ENCODE peak calls at places on chromosomes 16 and 17, in six cellular contexts. Y is ovary, K is GM23248, S is mesendoderm, B is brain microvascular endothelial cell, M is breast epithelium. J is an unnamed sample.

GRCh38 chr16:11136600-11136999 is 119.4 kb downstream of the SOCS1 start:
- DNase-seq in Y (no peak), K (peak; percentile 60), S (no peak), B (peak; percentile 46), M (no peak), J (no peak)

GRCh38 chr16:68083861-68084503 is 1.2 kb upstream of the NFATC3 start:
- DNase-seq in S (peak; percentile 75), Y (peak; percentile 62), B (no peak), M (no peak), K (peak; percentile 49), J (no peak)

GRCh38 chr17:7466644-7467341 is 12.6 kb downstream of the ZBTB4 start:
- DNase-seq in S (no peak), B (no peak), M (no peak), Y (peak; percentile 74), K (peak; percentile 40), J (no peak)

GRCh38 chr16:361872-362701 is 8.3 kb downstream of the MRPL28 start:
- DNase-seq in B (peak; percentile 53), Y (peak; percentile 72), K (peak; percentile 82), M (peak; percentile 78), S (peak; percentile 84), J (peak; percentile 74)

GRCh38 chr17:16380640-16381495 is at the start of gene UBB:
- DNase-seq in Y (peak; percentile 88), K (peak; percentile 99), M (peak; percentile 97), S (peak; percentile 99), B (peak; percentile 98), J (peak; percentile 94)

GRCh38 chr17:76646712-76647111 is 3.2 kb upstream of the ST6GALNAC1 start:
- DNase-seq in K (no peak), B (no peak), Y (no peak), S (no peak), M (no peak), J (no peak)

GRCh38 chr16:1543085-1543896 is 9.8 kb downstream of the TMEM204 start:
- DNase-seq in M (no peak), B (peak; percentile 71), S (peak; percentile 71), K (peak; percentile 88), Y (no peak), J (no peak)

GRCh38 chr16:82773018-82773417 is 146.2 kb downstream of the CDH13 start:
- DNase-seq in K (no peak), S (no peak), Y (no peak), B (no peak), M (no peak), J (no peak)

GRCh38 chr16:70715113-70715711 is 29.4 kb upstream of the MTSS2 start:
- DNase-seq in K (peak; percentile 100), S (peak; percentile 69), Y (peak; percentile 88), B (peak; percentile 78), M (peak; percentile 84), J (no peak)

GRCh38 chr17:77817953-77818352 is 140.6 kb upstream of the TNRC6C start:
- DNase-seq in S (no peak), B (no peak), Y (no peak), K (peak; percentile 23), M (no peak), J (no peak)

GRCh38 chr17:8144401-8145295 is 7.6 kb downstream of the PER1 start:
- DNase-seq in M (no peak), K (no peak), B (no peak), Y (peak; percentile 33), S (no peak), J (peak; percentile 3)

GRCh38 chr16:31438414-31438813 is 4.2 kb downstream of the ZNF843 start:
- DNase-seq in Y (no peak), S (peak; percentile 51), B (no peak), K (no peak), M (no peak), J (no peak)

GRCh38 chr17:72843591-72843990 is 248.9 kb downstream of the SLC39A11 start:
- DNase-seq in Y (no peak), M (no peak), K (no peak), S (no peak), B (no peak), J (no peak)

GRCh38 chr16:79895917-79896203 is 295.3 kb upstream of the MAF start:
- DNase-seq in S (no peak), M (no peak), Y (no peak), B (no peak), K (no peak), J (no peak)

GRCh38 chr16:25297151-25297787 is 39.6 kb upstream of the ZKSCAN2 start:
- DNase-seq in Y (no peak), B (no peak), S (no peak), K (no peak), M (no peak), J (peak; percentile 31)

GRCh38 chr17:42409467-42410351 is 13.3 kb downstream of the CAVIN1 start:
- DNase-seq in S (no peak), K (peak; percentile 97), B (peak; percentile 71), M (peak; percentile 72), Y (peak; percentile 56), J (no peak)

GRCh38 chr17:17696871-17697633 is 15.8 kb downstream of the RAI1 start:
- DNase-seq in S (no peak), K (no peak), B (no peak), M (no peak), Y (no peak), J (no peak)

GRCh38 chr17:19250421-19251141 is 13.4 kb downstream of the EPN2 start:
- DNase-seq in M (peak; percentile 71), Y (no peak), K (peak; percentile 59), S (no peak), B (no peak), J (no peak)

GRCh38 chr17:29844339-29845048 is 85.5 kb downstream of the SSH2 start:
- DNase-seq in B (peak; percentile 8), S (peak; percentile 72), K (peak; percentile 4), Y (no peak), M (no peak), J (no peak)

GRCh38 chr16:11470676-11471415 is 115.9 kb downstream of the LITAF start:
- DNase-seq in Y (no peak), S (no peak), K (peak; percentile 48), B (peak; percentile 16), M (no peak), J (no peak)

GRCh38 chr17:78929908-78930775 is 5.0 kb upstream of the TIMP2 start:
- DNase-seq in K (no peak), M (no peak), B (no peak), Y (peak; percentile 70), S (no peak), J (no peak)

GRCh38 chr17:74145756-74146155 is 57.7 kb upstream of the RPL38 start:
- DNase-seq in M (no peak), B (no peak), K (no peak), S (no peak), Y (no peak), J (no peak)

GRCh38 chr17:39928868-39929651 is 1.5 kb downstream of the LRRC3C start:
- DNase-seq in K (peak; percentile 97), M (no peak), Y (no peak), B (peak; percentile 79), S (no peak), J (no peak)

GRCh38 chr17:41928693-41929251 is 1.6 kb upstream of the ODAD4 start:
- DNase-seq in K (no peak), S (no peak), M (no peak), B (no peak), Y (no peak), J (no peak)

GRCh38 chr17:76265624-76266243 is 586 bp downstream of the UBALD2 start:
- DNase-seq in Y (peak; percentile 74), K (peak; percentile 81), M (no peak), B (no peak), S (peak; percentile 71), J (peak; percentile 74)

GRCh38 chr17:38609280-38610031 is 3.7 kb upstream of the SRCIN1 start:
- DNase-seq in Y (no peak), K (no peak), B (no peak), M (no peak), S (peak; percentile 93), J (no peak)
- H3K4me3 ChIP-seq in Y (no peak overlapping the region), K (no peak overlapping the region), B (no peak overlapping the region), M (no peak overlapping the region), S (no peak overlapping the region), J (no peak overlapping the region)

DNA sequence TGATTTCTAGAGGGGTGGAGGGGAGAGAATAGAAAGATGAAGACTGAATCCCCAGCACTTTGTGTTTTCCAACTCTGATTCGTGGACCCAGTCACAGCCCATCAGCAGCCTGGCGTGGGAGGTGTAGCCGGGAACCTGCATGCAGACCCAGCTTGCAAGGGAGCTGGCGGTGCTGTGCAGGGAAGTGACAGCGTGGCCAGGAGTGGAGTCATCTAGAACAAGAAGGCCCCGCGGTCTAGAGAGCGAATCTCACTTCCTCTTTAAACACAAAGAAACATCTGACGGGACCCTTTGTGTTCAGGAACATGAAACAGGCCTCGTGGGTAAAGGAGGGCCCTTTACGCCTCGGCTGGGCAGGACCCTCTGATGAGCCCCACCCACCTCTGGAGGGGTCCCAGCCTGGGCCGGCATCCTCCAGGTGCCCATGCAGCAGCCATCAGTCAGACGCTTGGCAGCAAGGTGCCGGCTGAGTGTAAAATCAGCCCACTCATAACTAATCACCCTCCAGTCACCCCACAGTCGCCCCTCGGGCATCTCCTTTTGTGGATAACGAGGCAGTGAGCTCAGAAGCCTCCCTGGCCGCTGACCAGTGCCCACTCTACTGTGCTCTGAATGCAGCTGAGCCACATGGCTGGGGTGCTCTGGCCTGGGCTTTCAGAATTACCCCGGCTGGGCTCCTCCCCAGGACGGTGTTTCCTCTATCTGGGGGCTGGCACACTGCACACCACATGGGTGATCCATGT is 4.4 kb downstream of the SNAI3 start:
- DNase-seq in K (peak; percentile 57), S (no peak), M (no peak), B (no peak), Y (no peak), J (peak; percentile 69)
- H3K27ac ChIP-seq in K (no peak overlapping the region), S (no peak overlapping the region), M (no peak overlapping the region), B (no peak overlapping the region), Y (no peak overlapping the region), J (peak overlapping the region; percentile 67)

DNA sequence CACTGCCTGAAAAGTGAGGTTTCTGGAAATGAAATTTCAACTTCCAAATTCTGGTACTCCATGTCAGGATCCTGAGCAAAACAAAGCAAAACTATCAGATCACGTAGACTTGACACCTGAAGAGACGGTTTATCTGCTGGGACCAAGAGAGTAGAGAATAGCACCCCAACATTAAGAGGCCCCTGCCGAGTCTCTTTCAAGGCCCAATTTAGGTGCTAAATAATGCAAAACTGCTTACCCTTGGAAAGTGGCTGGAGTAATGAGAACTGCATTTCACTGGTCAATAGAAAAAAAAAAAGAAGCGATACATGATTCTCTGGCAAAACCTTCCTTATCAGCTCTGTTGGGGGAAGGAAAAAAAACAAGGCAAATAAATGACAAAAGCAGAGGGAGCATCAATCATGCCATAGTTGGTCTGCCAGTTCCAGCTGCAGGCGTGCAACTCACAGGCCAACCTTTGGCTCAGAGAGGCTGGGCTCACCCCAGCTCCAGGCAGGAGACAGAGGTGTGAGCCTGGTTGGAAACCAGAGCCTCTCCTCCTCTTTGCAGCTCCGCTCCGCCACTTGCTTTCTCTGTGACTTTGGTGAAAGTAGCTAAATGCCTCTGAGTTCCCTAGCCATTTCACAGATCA is 595.2 kb downstream of the TOX3 start:
- DNase-seq in M (no peak), Y (no peak), B (no peak), S (peak; percentile 88), K (no peak), J (no peak)
- H3K4me3 ChIP-seq in M (no peak overlapping the region), Y (no peak overlapping the region), B (no peak overlapping the region), S (no peak overlapping the region), K (no peak overlapping the region), J (no peak overlapping the region)

DNA sequence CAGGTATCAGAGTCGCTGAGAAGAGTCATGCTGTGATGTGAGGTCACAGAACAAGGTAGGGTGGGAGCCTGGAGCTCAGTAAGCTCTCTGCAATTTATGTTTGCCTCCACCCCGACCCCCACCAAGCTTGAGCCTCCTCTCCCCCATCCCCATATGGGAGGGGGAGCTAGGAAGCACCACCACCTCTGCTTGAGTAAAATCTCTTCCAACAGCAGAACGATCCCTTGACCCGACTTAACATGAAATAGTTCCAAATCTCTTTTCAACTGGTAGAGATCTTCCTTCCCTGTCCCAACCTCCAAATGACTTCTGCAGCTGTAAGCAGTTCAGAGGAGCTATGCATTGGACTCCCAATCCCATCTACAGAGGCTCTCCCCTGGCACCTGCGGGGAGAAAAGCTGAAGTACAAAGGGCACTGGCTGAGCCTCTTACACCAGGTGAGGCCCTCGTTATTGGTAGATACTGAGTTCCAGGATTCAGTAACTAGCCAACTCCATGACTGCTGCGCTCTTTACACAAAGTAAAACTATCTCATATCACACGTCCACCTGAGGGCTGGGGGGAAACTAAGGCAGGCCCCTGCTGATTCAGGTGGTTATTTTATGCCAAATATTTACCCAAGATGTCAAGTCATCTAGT is 3.4 kb downstream of the ACTG1 start:
- DNase-seq in K (peak; percentile 40), Y (no peak), M (no peak), S (peak; percentile 70), B (no peak), J (no peak)
- H3K27ac ChIP-seq in K (peak overlapping the region; percentile 69), Y (no peak overlapping the region), M (peak overlapping the region; percentile 99), S (peak overlapping the region; percentile 9), B (peak overlapping the region; percentile 19), J (peak overlapping the region; percentile 68)